ENCODE peak calls at places on chromosomes 13 and 19, in seven cellular contexts. One of them, this sample, is unnamed.

GRCh38 chr13:90382425-90382824 is 965.1 kb upstream of the MIR17HG start:
- DNase-seq in effector memory CD4-positive, alpha-beta T cell: no peak
- DNase-seq in cardiac fibroblast: no peak
- DNase-seq in fibroblast of the aortic adventitia: no peak
- DNase-seq in pancreas: no peak
- DNase-seq in RWPE2: no peak
- DNase-seq in mucosa of descending colon: no peak
- DNase-seq in this sample: no peak

GRCh38 chr13:101003566-101003965 is 329.0 kb upstream of the TMTC4 start:
- DNase-seq in effector memory CD4-positive, alpha-beta T cell: no peak
- DNase-seq in cardiac fibroblast: no peak
- DNase-seq in fibroblast of the aortic adventitia: peak
- DNase-seq in pancreas: no peak
- DNase-seq in RWPE2: no peak
- DNase-seq in mucosa of descending colon: no peak
- DNase-seq in this sample: no peak

GRCh38 chr19:48806518-48806817 is 4.4 kb downstream of the BCAT2 start:
- DNase-seq in effector memory CD4-positive, alpha-beta T cell: peak
- DNase-seq in cardiac fibroblast: no peak
- DNase-seq in fibroblast of the aortic adventitia: no peak
- DNase-seq in pancreas: no peak
- DNase-seq in RWPE2: no peak
- DNase-seq in mucosa of descending colon: no peak
- DNase-seq in this sample: no peak

GRCh38 chr13:33776510-33776909 is 41.4 kb upstream of the RFC3 start:
- DNase-seq in effector memory CD4-positive, alpha-beta T cell: no peak
- DNase-seq in cardiac fibroblast: no peak
- DNase-seq in fibroblast of the aortic adventitia: no peak
- DNase-seq in pancreas: no peak
- DNase-seq in RWPE2: no peak
- DNase-seq in mucosa of descending colon: no peak
- DNase-seq in this sample: no peak

GRCh38 chr19:33390120-33390907 is 16.8 kb downstream of the CEBPG start:
- DNase-seq in effector memory CD4-positive, alpha-beta T cell: no peak
- DNase-seq in cardiac fibroblast: peak
- DNase-seq in fibroblast of the aortic adventitia: peak
- DNase-seq in pancreas: peak
- DNase-seq in RWPE2: peak
- DNase-seq in mucosa of descending colon: peak
- DNase-seq in this sample: no peak

GRCh38 chr13:48160879-48161278 is 66.0 kb upstream of the MED4 start:
- DNase-seq in effector memory CD4-positive, alpha-beta T cell: no peak
- DNase-seq in cardiac fibroblast: peak
- DNase-seq in fibroblast of the aortic adventitia: peak
- DNase-seq in pancreas: no peak
- DNase-seq in RWPE2: no peak
- DNase-seq in mucosa of descending colon: no peak
- DNase-seq in this sample: no peak

GRCh38 chr13:41416276-41416675 is 41.1 kb upstream of the RGCC start:
- DNase-seq in effector memory CD4-positive, alpha-beta T cell: no peak
- DNase-seq in cardiac fibroblast: no peak
- DNase-seq in fibroblast of the aortic adventitia: peak
- DNase-seq in pancreas: no peak
- DNase-seq in RWPE2: no peak
- DNase-seq in mucosa of descending colon: no peak
- DNase-seq in this sample: no peak

GRCh38 chr19:29329460-29330134 is 116.6 kb upstream of the UQCRFS1 start:
- DNase-seq in effector memory CD4-positive, alpha-beta T cell: no peak
- DNase-seq in cardiac fibroblast: no peak
- DNase-seq in fibroblast of the aortic adventitia: no peak
- DNase-seq in pancreas: no peak
- DNase-seq in RWPE2: no peak
- DNase-seq in mucosa of descending colon: no peak
- DNase-seq in this sample: no peak

GRCh38 chr13:72125561-72125960 is 258.6 kb upstream of the DACH1 start:
- DNase-seq in effector memory CD4-positive, alpha-beta T cell: no peak
- DNase-seq in cardiac fibroblast: no peak
- DNase-seq in fibroblast of the aortic adventitia: no peak
- DNase-seq in pancreas: no peak
- DNase-seq in RWPE2: no peak
- DNase-seq in mucosa of descending colon: no peak
- DNase-seq in this sample: no peak

GRCh38 chr19:8194528-8195275 is 14.5 kb upstream of the CERS4 start:
- DNase-seq in effector memory CD4-positive, alpha-beta T cell: peak
- DNase-seq in cardiac fibroblast: no peak
- DNase-seq in fibroblast of the aortic adventitia: no peak
- DNase-seq in pancreas: no peak
- DNase-seq in RWPE2: no peak
- DNase-seq in mucosa of descending colon: peak
- DNase-seq in this sample: no peak

GRCh38 chr13:98664924-98665637 is 87.4 kb downstream of the SLC15A1 start:
- DNase-seq in effector memory CD4-positive, alpha-beta T cell: no peak
- DNase-seq in cardiac fibroblast: no peak
- DNase-seq in fibroblast of the aortic adventitia: no peak
- DNase-seq in pancreas: no peak
- DNase-seq in RWPE2: no peak
- DNase-seq in mucosa of descending colon: no peak
- DNase-seq in this sample: no peak

GRCh38 chr13:69706807-69707206 is 400.8 kb upstream of the ATXN8OS start:
- DNase-seq in effector memory CD4-positive, alpha-beta T cell: no peak
- DNase-seq in cardiac fibroblast: no peak
- DNase-seq in fibroblast of the aortic adventitia: no peak
- DNase-seq in pancreas: no peak
- DNase-seq in RWPE2: no peak
- DNase-seq in mucosa of descending colon: no peak
- DNase-seq in this sample: no peak

GRCh38 chr13:24348797-24349515 is 39.6 kb downstream of the C1QTNF9 start:
- DNase-seq in effector memory CD4-positive, alpha-beta T cell: no peak
- DNase-seq in cardiac fibroblast: no peak
- DNase-seq in fibroblast of the aortic adventitia: no peak
- DNase-seq in pancreas: peak
- DNase-seq in RWPE2: no peak
- DNase-seq in mucosa of descending colon: peak
- DNase-seq in this sample: no peak

GRCh38 chr19:4524808-4525562 is 6.7 kb upstream of the PLIN4 start:
- DNase-seq in effector memory CD4-positive, alpha-beta T cell: peak
- DNase-seq in cardiac fibroblast: peak
- DNase-seq in fibroblast of the aortic adventitia: peak
- DNase-seq in pancreas: peak
- DNase-seq in RWPE2: no peak
- DNase-seq in mucosa of descending colon: peak
- DNase-seq in this sample: no peak

GRCh38 chr19:52691737-52692136 is 43.1 kb downstream of the ZNF611 start:
- DNase-seq in effector memory CD4-positive, alpha-beta T cell: no peak
- DNase-seq in cardiac fibroblast: no peak
- DNase-seq in fibroblast of the aortic adventitia: no peak
- DNase-seq in pancreas: no peak
- DNase-seq in RWPE2: no peak
- DNase-seq in mucosa of descending colon: no peak
- DNase-seq in this sample: no peak

GRCh38 chr19:50450369-50451222 is 17.9 kb downstream of the MYBPC2 start:
- DNase-seq in effector memory CD4-positive, alpha-beta T cell: no peak
- DNase-seq in cardiac fibroblast: no peak
- DNase-seq in fibroblast of the aortic adventitia: no peak
- DNase-seq in pancreas: no peak
- DNase-seq in RWPE2: no peak
- DNase-seq in mucosa of descending colon: no peak
- DNase-seq in this sample: no peak

GRCh38 chr19:6632002-6632621 is 37.8 kb downstream of the TNFSF14 start:
- DNase-seq in effector memory CD4-positive, alpha-beta T cell: peak
- DNase-seq in cardiac fibroblast: peak
- DNase-seq in fibroblast of the aortic adventitia: peak
- DNase-seq in pancreas: peak
- DNase-seq in RWPE2: no peak
- DNase-seq in mucosa of descending colon: no peak
- DNase-seq in this sample: peak

GRCh38 chr19:22422220-22422619 is at the start of gene ZNF98:
- DNase-seq in effector memory CD4-positive, alpha-beta T cell: no peak
- DNase-seq in cardiac fibroblast: no peak
- DNase-seq in fibroblast of the aortic adventitia: no peak
- DNase-seq in pancreas: peak
- DNase-seq in RWPE2: no peak
- DNase-seq in mucosa of descending colon: no peak
- DNase-seq in this sample: no peak

GRCh38 chr19:31562916-31563626 is 213.8 kb upstream of the TSHZ3 start:
- DNase-seq in effector memory CD4-positive, alpha-beta T cell: no peak
- DNase-seq in cardiac fibroblast: no peak
- DNase-seq in fibroblast of the aortic adventitia: no peak
- DNase-seq in pancreas: no peak
- DNase-seq in RWPE2: no peak
- DNase-seq in mucosa of descending colon: no peak
- DNase-seq in this sample: no peak

GRCh38 chr19:19651076-19651475 is 7.6 kb upstream of the GMIP start:
- DNase-seq in effector memory CD4-positive, alpha-beta T cell: no peak
- DNase-seq in cardiac fibroblast: no peak
- DNase-seq in fibroblast of the aortic adventitia: no peak
- DNase-seq in pancreas: no peak
- DNase-seq in RWPE2: no peak
- DNase-seq in mucosa of descending colon: no peak
- DNase-seq in this sample: no peak

GRCh38 chr19:29491491-29491890 is 34.3 kb upstream of the VSTM2B start:
- DNase-seq in effector memory CD4-positive, alpha-beta T cell: no peak
- DNase-seq in cardiac fibroblast: no peak
- DNase-seq in fibroblast of the aortic adventitia: no peak
- DNase-seq in pancreas: no peak
- DNase-seq in RWPE2: no peak
- DNase-seq in mucosa of descending colon: no peak
- DNase-seq in this sample: no peak

GRCh38 chr19:37953125-37953524 is 46.1 kb downstream of the SIPA1L3 start:
- DNase-seq in effector memory CD4-positive, alpha-beta T cell: no peak
- DNase-seq in cardiac fibroblast: no peak
- DNase-seq in fibroblast of the aortic adventitia: no peak
- DNase-seq in pancreas: no peak
- DNase-seq in RWPE2: no peak
- DNase-seq in mucosa of descending colon: no peak
- DNase-seq in this sample: no peak
- H3K4me3 ChIP-seq in effector memory CD4-positive, alpha-beta T cell: no peak
- H3K4me3 ChIP-seq in cardiac fibroblast: no peak
- H3K4me3 ChIP-seq in fibroblast of the aortic adventitia: no peak
- H3K4me3 ChIP-seq in pancreas: no peak
- H3K4me3 ChIP-seq in RWPE2: no peak
- H3K4me3 ChIP-seq in mucosa of descending colon: no peak
- H3K4me3 ChIP-seq in this sample: no peak

GRCh38 chr13:19601749-19602725 is 31.4 kb upstream of the MPHOSPH8 start:
- DNase-seq in effector memory CD4-positive, alpha-beta T cell: no peak
- DNase-seq in cardiac fibroblast: peak
- DNase-seq in fibroblast of the aortic adventitia: peak
- DNase-seq in pancreas: peak
- DNase-seq in RWPE2: no peak
- DNase-seq in mucosa of descending colon: peak
- DNase-seq in this sample: no peak
- H3K4me3 ChIP-seq in effector memory CD4-positive, alpha-beta T cell: peak
- H3K4me3 ChIP-seq in cardiac fibroblast: peak
- H3K4me3 ChIP-seq in fibroblast of the aortic adventitia: peak
- H3K4me3 ChIP-seq in pancreas: peak
- H3K4me3 ChIP-seq in RWPE2: peak
- H3K4me3 ChIP-seq in mucosa of descending colon: peak
- H3K4me3 ChIP-seq in this sample: peak

GRCh38 chr19:15178629-15179308 is 22.0 kb downstream of the NOTCH3 start:
- DNase-seq in effector memory CD4-positive, alpha-beta T cell: no peak
- DNase-seq in cardiac fibroblast: no peak
- DNase-seq in fibroblast of the aortic adventitia: no peak
- DNase-seq in pancreas: no peak
- DNase-seq in RWPE2: peak
- DNase-seq in mucosa of descending colon: no peak
- DNase-seq in this sample: no peak

GRCh38 chr19:15180451-15181390 is 20.1 kb downstream of the NOTCH3 start:
- DNase-seq in effector memory CD4-positive, alpha-beta T cell: no peak
- DNase-seq in cardiac fibroblast: no peak
- DNase-seq in fibroblast of the aortic adventitia: no peak
- DNase-seq in pancreas: peak
- DNase-seq in RWPE2: no peak
- DNase-seq in mucosa of descending colon: peak
- DNase-seq in this sample: no peak

GRCh38 chr19:15177269-15178116 is 23.3 kb downstream of the NOTCH3 start:
- DNase-seq in effector memory CD4-positive, alpha-beta T cell: peak
- DNase-seq in cardiac fibroblast: peak
- DNase-seq in fibroblast of the aortic adventitia: peak
- DNase-seq in pancreas: peak
- DNase-seq in RWPE2: peak
- DNase-seq in mucosa of descending colon: peak
- DNase-seq in this sample: no peak

GRCh38 chr19:15173746-15174404 is 26.9 kb downstream of the NOTCH3 start:
- DNase-seq in effector memory CD4-positive, alpha-beta T cell: no peak
- DNase-seq in cardiac fibroblast: no peak
- DNase-seq in fibroblast of the aortic adventitia: no peak
- DNase-seq in pancreas: no peak
- DNase-seq in RWPE2: no peak
- DNase-seq in mucosa of descending colon: no peak
- DNase-seq in this sample: no peak

DNA sequence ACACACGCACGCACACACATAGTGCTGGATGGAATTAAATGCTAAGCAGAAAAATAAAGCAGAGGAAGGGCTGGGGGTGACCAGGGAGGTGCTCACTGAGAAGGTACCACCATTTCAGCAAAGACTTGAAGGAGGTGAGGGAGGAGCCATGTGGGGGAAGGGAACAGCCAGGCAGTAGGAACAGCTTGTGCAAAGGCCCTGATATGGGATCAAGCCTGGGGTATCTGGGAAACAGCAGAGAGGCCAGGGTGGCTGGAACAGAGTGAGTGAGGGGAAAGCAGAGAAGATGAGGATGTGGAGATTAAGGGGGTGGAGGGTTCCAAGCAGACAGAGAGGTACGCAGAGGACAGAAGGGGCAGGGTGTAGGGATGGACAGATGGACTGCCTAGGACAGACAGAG is 25.2 kb downstream of the NOTCH3 start:
- DNase-seq in effector memory CD4-positive, alpha-beta T cell: no peak
- DNase-seq in cardiac fibroblast: no peak
- DNase-seq in fibroblast of the aortic adventitia: no peak
- DNase-seq in pancreas: no peak
- DNase-seq in RWPE2: no peak
- DNase-seq in mucosa of descending colon: no peak
- DNase-seq in this sample: no peak
- H3K4me3 ChIP-seq in effector memory CD4-positive, alpha-beta T cell: no peak
- H3K4me3 ChIP-seq in cardiac fibroblast: no peak
- H3K4me3 ChIP-seq in fibroblast of the aortic adventitia: no peak
- H3K4me3 ChIP-seq in pancreas: no peak
- H3K4me3 ChIP-seq in RWPE2: no peak
- H3K4me3 ChIP-seq in mucosa of descending colon: no peak
- H3K4me3 ChIP-seq in this sample: no peak

DNA sequence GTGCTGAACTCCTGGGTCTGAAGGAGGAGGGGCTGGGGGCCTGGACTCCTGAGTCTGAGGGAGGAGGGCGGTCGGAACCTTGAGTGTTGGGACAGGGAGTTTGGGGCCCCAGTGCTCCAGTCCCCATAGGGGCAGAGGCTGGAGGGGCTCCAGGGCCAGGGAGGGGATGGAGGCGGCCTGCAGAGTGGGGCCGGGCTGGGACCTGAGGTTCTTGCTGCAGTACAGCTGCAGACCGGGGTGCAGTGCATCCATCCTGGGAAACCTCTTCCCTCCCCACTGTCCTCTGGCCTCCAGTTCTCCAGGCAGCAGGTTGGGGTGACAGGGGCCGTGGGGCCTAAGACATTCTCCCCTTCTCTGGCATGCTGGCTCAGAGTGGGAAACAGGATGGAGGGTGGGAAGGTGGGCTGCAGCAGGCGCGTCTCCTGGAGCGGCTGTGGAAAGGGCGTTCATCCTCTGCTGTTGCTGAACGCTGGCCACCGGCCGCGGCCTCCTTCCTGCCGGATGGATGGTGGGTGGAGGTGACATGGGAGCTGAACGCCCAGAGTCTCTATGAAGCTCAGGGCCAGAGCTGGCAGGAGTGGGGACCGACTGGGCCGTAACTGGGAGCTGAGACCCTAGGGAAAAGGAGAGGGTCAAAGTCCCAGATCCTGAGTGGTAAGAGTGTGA is 1.6 kb downstream of the BRSK1 start:
- DNase-seq in effector memory CD4-positive, alpha-beta T cell: no peak
- DNase-seq in cardiac fibroblast: peak
- DNase-seq in fibroblast of the aortic adventitia: peak
- DNase-seq in pancreas: no peak
- DNase-seq in RWPE2: no peak
- DNase-seq in mucosa of descending colon: no peak
- DNase-seq in this sample: no peak
- H3K4me3 ChIP-seq in effector memory CD4-positive, alpha-beta T cell: no peak
- H3K4me3 ChIP-seq in cardiac fibroblast: peak
- H3K4me3 ChIP-seq in fibroblast of the aortic adventitia: peak
- H3K4me3 ChIP-seq in pancreas: no peak
- H3K4me3 ChIP-seq in RWPE2: no peak
- H3K4me3 ChIP-seq in mucosa of descending colon: no peak
- H3K4me3 ChIP-seq in this sample: no peak

This sample was measured in GM12864.